ENCODE peak calls at places on chromosomes 7 and 10, in five cellular contexts. Y, W, E, T and V are unnamed samples.

GRCh38 chr7:68684246-68684850 is 913.9 kb upstream of the AUTS2 start:
- DNase-seq in E (no peak), W (no peak), Y (no peak), T (no peak), V (no peak)

GRCh38 chr10:76150139-76150885 is 718.9 kb downstream of the LRMDA start:
- DNase-seq in Y (peak; percentile 15), W (no peak), E (no peak), T (no peak), V (no peak)

GRCh38 chr10:125264752-125265578 is 104.6 kb upstream of the CTBP2 start:
- DNase-seq in E (no peak), T (no peak), W (no peak), Y (no peak), V (no peak)

GRCh38 chr7:80918909-80919721 is at the start of gene SEMA3C:
- DNase-seq in T (no peak), Y (peak; percentile 89), W (peak; percentile 99), E (peak; percentile 93), V (peak; percentile 86)

GRCh38 chr10:4839353-4839752 is 13.3 kb downstream of the AKR1E2 start:
- DNase-seq in W (no peak), Y (no peak), T (no peak), E (no peak), V (no peak)

GRCh38 chr10:116464257-116464656 is 36.6 kb downstream of the PNLIPRP3 start:
- DNase-seq in T (no peak), E (no peak), W (no peak), Y (no peak), V (no peak)

GRCh38 chr10:13528138-13528874 is 508 bp downstream of the BEND7 start:
- DNase-seq in T (no peak), E (no peak), Y (peak; percentile 38), W (peak; percentile 13), V (no peak)

GRCh38 chr10:68876246-68876918 is 24.7 kb upstream of the DDX50 start:
- DNase-seq in Y (no peak), E (no peak), T (no peak), W (no peak), V (no peak)

GRCh38 chr7:78492146-78492545 is 693.6 kb downstream of the PHTF2 start:
- DNase-seq in E (no peak), T (no peak), Y (no peak), W (no peak), V (no peak)

GRCh38 chr10:26438534-26439269 is 561 bp downstream of the APBB1IP start:
- DNase-seq in T (peak; percentile 59), E (peak; percentile 57), W (peak; percentile 50), Y (peak; percentile 43), V (no peak)

GRCh38 chr7:70700055-70700934 is 431.6 kb upstream of the GALNT17 start:
- DNase-seq in Y (no peak), T (no peak), E (no peak), W (no peak), V (no peak)

GRCh38 chr7:26103541-26104070 is 48.4 kb upstream of the NFE2L3 start:
- DNase-seq in Y (no peak), W (no peak), T (no peak), E (no peak), V (no peak)

GRCh38 chr10:118057351-118057750 is 10.6 kb upstream of the RAB11FIP2 start:
- DNase-seq in E (no peak), W (no peak), T (no peak), Y (no peak), V (no peak)

GRCh38 chr10:20891338-20891714 is 5.8 kb downstream of the NEBL start:
- DNase-seq in E (no peak), Y (no peak), T (no peak), W (no peak), V (no peak)

GRCh38 chr7:108581655-108582491 is 12.2 kb downstream of the DNAJB9 start:
- DNase-seq in T (no peak), W (peak; percentile 43), Y (no peak), E (no peak), V (no peak)

GRCh38 chr10:90504172-90504571 is 353.7 kb downstream of the HTR7 start:
- DNase-seq in W (no peak), Y (no peak), E (no peak), T (no peak), V (no peak)

GRCh38 chr10:110420401-110421193 is 77.1 kb upstream of the DUSP5 start:
- DNase-seq in T (no peak), Y (no peak), E (peak; percentile 68), W (no peak), V (peak; percentile 66)

GRCh38 chr7:91240546-91240945 is 23.7 kb upstream of the FZD1 start:
- DNase-seq in W (no peak), Y (no peak), T (no peak), E (no peak), V (no peak)

GRCh38 chr7:34357946-34358345 is 300.1 kb upstream of the NPSR1 start:
- DNase-seq in E (no peak), Y (no peak), T (no peak), W (no peak), V (no peak)

GRCh38 chr10:70223728-70224127 is 9.5 kb downstream of the PPA1 start:
- DNase-seq in T (no peak), E (no peak), W (no peak), Y (no peak), V (no peak)

GRCh38 chr7:42014625-42015412 is 222.2 kb downstream of the GLI3 start:
- DNase-seq in Y (peak; percentile 87), T (no peak), W (peak; percentile 61), E (no peak), V (no peak)